ENCODE peak calls at places on chromosome 20, in four cellular contexts. K is progenitor cell of endocrine pancreas, R is NCI-H1105, N is sigmoid colon. C is an unnamed sample.

GRCh38 chr20:62441986-62442539 is 14.7 kb upstream of the RBBP8NL start:
- DNase-seq in K (no peak), N (no peak), R (no peak), C (no peak)

GRCh38 chr20:36399147-36399968 is 93.2 kb downstream of the DLGAP4 start:
- DNase-seq in R (no peak), N (no peak), K (peak; percentile 39), C (peak; percentile 56)

GRCh38 chr20:11056414-11056813 is 382.6 kb upstream of the JAG1 start:
- DNase-seq in K (no peak), N (no peak), R (no peak), C (no peak)

GRCh38 chr20:13856356-13856755 is 71.5 kb downstream of the NDUFAF5 start:
- DNase-seq in N (no peak), R (no peak), K (no peak), C (no peak)

GRCh38 chr20:32514760-32515159 is 70.4 kb downstream of the NOL4L start:
- DNase-seq in R (no peak), N (no peak), K (no peak), C (no peak)

GRCh38 chr20:57432874-57433491 is 41.8 kb downstream of the RBM38 start:
- DNase-seq in N (peak; percentile 85), K (no peak), R (no peak), C (peak; percentile 92)

GRCh38 chr20:4925842-4926530 is 75.3 kb downstream of the SLC23A2 start:
- DNase-seq in N (peak; percentile 81), R (no peak), K (no peak), C (no peak)

GRCh38 chr20:20938599-20938998 is 167.6 kb downstream of the LINC00237 start:
- DNase-seq in R (no peak), K (no peak), N (no peak), C (no peak)

GRCh38 chr20:17933711-17934110 is 34.9 kb downstream of the SNX5 start:
- DNase-seq in R (no peak), K (no peak), N (no peak), C (no peak)

GRCh38 chr20:6623989-6624388 is 143.5 kb upstream of the BMP2 start:
- DNase-seq in K (no peak), R (no peak), N (no peak), C (peak; percentile 30)

GRCh38 chr20:37385659-37386504 is 39.9 kb downstream of the SRC start:
- DNase-seq in R (no peak), K (no peak), N (peak; percentile 60), C (no peak)

GRCh38 chr20:58233881-58234528 is 5.6 kb upstream of the ANKRD60 start:
- DNase-seq in R (no peak), N (no peak), K (peak; percentile 42), C (no peak)

GRCh38 chr20:31695849-31696804 is 26.5 kb downstream of the BCL2L1 start:
- DNase-seq in R (no peak), K (no peak), N (no peak), C (no peak)

GRCh38 chr20:57205625-57206219 is 60.7 kb downstream of the BMP7 start:
- DNase-seq in R (no peak), K (no peak), N (no peak), C (no peak)

GRCh38 chr20:58985656-58986055 is 4.6 kb downstream of the NELFCD start:
- DNase-seq in N (peak; percentile 61), R (no peak), K (no peak), C (no peak)

GRCh38 chr20:62651285-62652021 is 9.2 kb downstream of the SLCO4A1 start:
- DNase-seq in R (peak; percentile 60), K (no peak), N (peak; percentile 87), C (peak; percentile 93)

GRCh38 chr20:46501337-46501942 is 11.9 kb downstream of the ZNF334 start:
- DNase-seq in R (no peak), N (no peak), K (no peak), C (no peak)

GRCh38 chr20:56171087-56172012 is 77.2 kb upstream of the MC3R start:
- DNase-seq in R (no peak), N (no peak), K (no peak), C (no peak)

GRCh38 chr20:53752971-53753879 is 159.6 kb upstream of the ZNF217 start:
- DNase-seq in R (no peak), N (no peak), K (no peak), C (no peak)

GRCh38 chr20:6828794-6829423 is 61.4 kb downstream of the BMP2 start:
- DNase-seq in R (peak; percentile 67), K (peak; percentile 52), N (no peak), C (peak; percentile 28)

GRCh38 chr20:20267685-20268429 is 100.0 kb upstream of the INSM1 start:
- DNase-seq in K (no peak), R (peak; percentile 83), N (no peak), C (no peak)

GRCh38 chr20:61963885-61964674 is 101.6 kb downstream of the TAF4 start:
- DNase-seq in R (no peak), N (peak; percentile 25), K (no peak), C (no peak)

GRCh38 chr20:35578469-35578868 is 36.6 kb downstream of the ERGIC3 start:
- DNase-seq in R (no peak), K (no peak), N (no peak), C (no peak)

GRCh38 chr20:19964289-19965263 is 52.6 kb upstream of the NAA20 start:
- DNase-seq in N (peak; percentile 94), R (no peak), K (no peak), C (no peak)

GRCh38 chr20:4947817-4948559 is 53.3 kb downstream of the SLC23A2 start:
- DNase-seq in R (no peak), N (no peak), K (no peak), C (no peak)

GRCh38 chr20:25178563-25179438 is 16.7 kb upstream of the ENTPD6 start:
- DNase-seq in R (peak; percentile 46), N (peak; percentile 80), K (no peak), C (no peak)

GRCh38 chr20:61285691-61286090 is 33.6 kb downstream of the CDH4 start:
- DNase-seq in N (no peak), R (no peak), K (no peak), C (no peak)

GRCh38 chr20:22672191-22672590 is 87.8 kb upstream of the FOXA2 start:
- DNase-seq in K (no peak), N (no peak), R (no peak), C (no peak)

GRCh38 chr20:44776977-44777376 is 31.3 kb downstream of the KCNK15 start:
- DNase-seq in R (no peak), N (no peak), K (peak; percentile 52), C (no peak)